ENCODE peak calls at places on chromosomes 12 and 14, in seven cellular contexts. T is left cardiac atrium; P is caudate nucleus; A is NCI-H748 treated with DMSO at 0.1 percent for 48 hours; U is stimulated activated naive B cell treated with anti-CD40 and anti-IgM and Interleukin-4, amounts not matched to agents 10 μg/mL and 1 μg/mL and 100 μg/mL, for 72 hours; G is HTR-8/SVneo; K is transverse colon. D is an unnamed sample.
A peak's percentile ranks its signal among the peaks of the same experiment; 100 is the strongest.

GRCh38 chr14:102097441-102098135 is 10.7 kb upstream of the HSP90AA1 start:
- DNase-seq in P (no peak), U (no peak), T (no peak), A (no peak), G (no peak), K (peak; percentile 33), D (no peak)

GRCh38 chr12:54306925-54307731 is 6.3 kb upstream of the NFE2 start:
- DNase-seq in P (no peak), T (peak; percentile 90), G (peak; percentile 65), K (peak; percentile 95), U (no peak), A (peak; percentile 65), D (no peak)

GRCh38 chr12:13079440-13079906 is 24.0 kb downstream of the GSG1 start:
- DNase-seq in K (no peak), T (no peak), A (no peak), U (no peak), G (no peak), P (no peak), D (no peak)

GRCh38 chr12:48300774-48301173 is 49.9 kb downstream of the ZNF641 start:
- DNase-seq in A (no peak), U (no peak), T (no peak), G (no peak), P (no peak), K (no peak), D (no peak)

GRCh38 chr12:96274331-96274730 is 80.2 kb downstream of the ELK3 start:
- DNase-seq in G (no peak), K (no peak), P (no peak), A (no peak), T (no peak), U (no peak), D (no peak)

GRCh38 chr14:37579250-37579649 is 15.8 kb downstream of the FOXA1 start:
- DNase-seq in A (peak; percentile 72), P (no peak), K (no peak), G (no peak), U (no peak), T (no peak), D (no peak)

GRCh38 chr12:112524269-112524668 is 105.5 kb downstream of the PTPN11 start:
- DNase-seq in T (no peak), A (no peak), G (no peak), P (no peak), U (no peak), K (no peak), D (no peak)

GRCh38 chr12:91833780-91834359 is 311.8 kb downstream of the BTG1 start:
- DNase-seq in U (no peak), P (no peak), K (no peak), G (no peak), T (no peak), A (no peak), D (no peak)

GRCh38 chr14:20606902-20607242 is 15.7 kb upstream of the RNASE12 start:
- DNase-seq in P (no peak), G (no peak), T (no peak), K (no peak), U (no peak), A (no peak), D (no peak)

GRCh38 chr14:80565001-80565400 is 353.7 kb upstream of the DIO2 start:
- DNase-seq in K (no peak), P (no peak), A (no peak), G (no peak), U (no peak), T (no peak), D (no peak)

D was measured in amygdala.